ENCODE peak calls at places on chromosomes 12 and 14, in six cellular contexts. G is neural crest cell, U is psoas muscle, T is mammary epithelial cell, V is uterus, Y is HFFc6. H is an unnamed sample.

GRCh38 chr14:102262894-102263462 is 42.0 kb downstream of the MOK start:
- DNase-seq in Y (peak; percentile 25), T (peak; percentile 94), V (no peak), G (peak; percentile 60), U (no peak), H (no peak)

GRCh38 chr12:102869571-102869970 is 47.5 kb downstream of the PAH start:
- DNase-seq in Y (no peak), G (no peak), T (no peak), V (no peak), U (no peak), H (no peak)

GRCh38 chr12:93741741-93742085 is 64.5 kb downstream of the CRADD start:
- DNase-seq in U (no peak), V (peak; percentile 48), T (peak; percentile 58), G (peak; percentile 28), Y (no peak), H (no peak)

GRCh38 chr12:7141351-7142005 is 11.3 kb downstream of the CLSTN3 start:
- DNase-seq in V (no peak), U (no peak), G (no peak), Y (no peak), T (no peak), H (no peak)

GRCh38 chr14:75879031-75879430 is 102.8 kb downstream of the TGFB3 start:
- DNase-seq in T (peak; percentile 84), U (no peak), V (no peak), Y (peak; percentile 65), G (no peak), H (no peak)

GRCh38 chr12:24798335-24798734 is 150.6 kb downstream of the BCAT1 start:
- DNase-seq in T (no peak), V (no peak), U (no peak), Y (no peak), G (no peak), H (no peak)

GRCh38 chr12:122130150-122130549 is 43.9 kb downstream of the IL31 start:
- DNase-seq in G (no peak), Y (no peak), U (peak; percentile 45), V (no peak), T (peak; percentile 55), H (no peak)

GRCh38 chr12:1758887-1759286 is 61.5 kb upstream of the LRTM2 start:
- DNase-seq in G (no peak), V (no peak), T (no peak), Y (no peak), U (no peak), H (no peak)

GRCh38 chr14:96676161-96676560 is 121.0 kb upstream of the VRK1 start:
- DNase-seq in U (no peak), T (peak; percentile 59), V (no peak), Y (no peak), G (no peak), H (no peak)

GRCh38 chr14:69133206-69134125 is 19.5 kb downstream of the DCAF5 start:
- DNase-seq in U (no peak), Y (peak; percentile 69), V (no peak), G (no peak), T (peak; percentile 66), H (no peak)

GRCh38 chr12:77045183-77045582 is 20.2 kb downstream of the E2F7 start:
- DNase-seq in T (no peak), U (no peak), V (no peak), G (no peak), Y (no peak), H (no peak)

GRCh38 chr12:77053259-77053658 is 12.1 kb downstream of the E2F7 start:
- DNase-seq in T (no peak), V (no peak), U (no peak), G (no peak), Y (no peak), H (no peak)

GRCh38 chr12:77042834-77043233 is 22.5 kb downstream of the E2F7 start:
- DNase-seq in T (no peak), Y (no peak), U (no peak), V (no peak), G (no peak), H (no peak)

GRCh38 chr12:77049767-77050353 is 15.5 kb downstream of the E2F7 start:
- DNase-seq in G (no peak), Y (peak; percentile 58), U (no peak), V (no peak), T (peak; percentile 52), H (no peak)

GRCh38 chr12:77047341-77048202 is 17.8 kb downstream of the E2F7 start:
- DNase-seq in V (no peak), T (no peak), G (no peak), U (no peak), Y (peak; percentile 33), H (no peak)
- TF ChIP-seq CTCF in V (no peak), T (no peak), G (no peak), U (no peak), Y (peak; percentile 64), H (no peak)

GRCh38 chr14:24392327-24393098 is 6.3 kb upstream of the NYNRIN start:
- DNase-seq in T (peak; percentile 73), U (no peak), V (no peak), G (no peak), Y (peak; percentile 30), H (no peak)
- TF ChIP-seq CTCF in T (peak; percentile 28), U (no peak), V (no peak), G (no peak), Y (no peak), H (no peak)

GRCh38 chr12:110906088-110906487 is 14.3 kb downstream of the MYL2 start:
- DNase-seq in Y (no peak), T (no peak), V (no peak), G (no peak), U (no peak), H (no peak)
- TF ChIP-seq CTCF in Y (no peak), T (no peak), V (no peak), G (no peak), U (no peak), H (no peak)

GRCh38 chr14:106442857-106443256 is 916.5 kb downstream of the TMEM121 start:
- DNase-seq in G (no peak), U (no peak), Y (no peak), T (no peak), V (no peak), H (no peak)
- TF ChIP-seq CTCF in G (no peak), U (no peak), Y (no peak), T (no peak), V (no peak), H (no peak)

GRCh38 chr14:100417466-100417865 is 94.3 kb downstream of the SLC25A47 start:
- DNase-seq in Y (peak; percentile 93), T (peak; percentile 84), G (peak; percentile 60), U (peak; percentile 39), V (no peak), H (peak; percentile 43)
- TF ChIP-seq CTCF in Y (peak; percentile 84), T (peak; percentile 89), G (peak; percentile 69), U (no peak), V (peak; percentile 41), H (peak; percentile 69)

GRCh38 chr12:11958216-11959091 is 112.3 kb upstream of the BCL2L14 start:
- DNase-seq in V (no peak), G (no peak), T (peak; percentile 96), Y (peak; percentile 92), U (no peak), H (no peak)
- TF ChIP-seq CTCF in V (no peak), G (no peak), T (no peak), Y (peak; percentile 51), U (no peak), H (no peak)

H was measured in progenitor cell of endocrine pancreas.